ENCODE peak calls at places on chromosomes 13 and 19, in nine cellular contexts. Q is adrenal gland; P is AG04449; M is activated naive CD8-positive, alpha-beta T cell treated with anti-CD3 and anti-CD28 coated beads, Interleukin-2, amount 50 U/mL, for 24 hours; V is D341Med; H is left colon; Y is AML-193; T is esophagus muscularis mucosa; N is A172. K is an unnamed sample.

GRCh38 chr13:109135018-109135417 is 505.6 kb downstream of the MYO16 start:
- DNase-seq in N (no peak), Q (no peak), V (no peak), M (no peak), H (no peak), T (no peak), Y (no peak), P (no peak), K (no peak)

GRCh38 chr19:16193466-16193865 is 4.2 kb upstream of the AP1M1 start:
- DNase-seq in V (peak), Q (no peak), P (no peak), T (no peak), H (no peak), N (no peak), Y (no peak), M (no peak), K (no peak)

GRCh38 chr19:48674921-48675824 is 2.4 kb upstream of the NTN5 start:
- DNase-seq in H (peak), N (peak), T (peak), V (peak), P (no peak), M (peak), Y (peak), Q (peak), K (peak)

GRCh38 chr13:45219938-45220375 is 19.1 kb upstream of the KCTD4 start:
- DNase-seq in H (no peak), Q (no peak), T (no peak), V (no peak), P (no peak), M (no peak), Y (peak), N (peak), K (peak)

GRCh38 chr19:48874309-48875135 is 2.3 kb downstream of the PPP1R15A start:
- DNase-seq in T (no peak), Y (no peak), V (peak), N (peak), Q (peak), P (no peak), M (no peak), H (no peak), K (no peak)

GRCh38 chr13:99651016-99651415 is 149.7 kb downstream of the TM9SF2 start:
- DNase-seq in Q (no peak), V (no peak), M (no peak), T (no peak), N (no peak), H (no peak), P (no peak), Y (no peak), K (no peak)

GRCh38 chr13:19742651-19743050 is 40.1 kb downstream of the PSPC1 start:
- DNase-seq in M (no peak), H (no peak), P (no peak), Q (no peak), V (no peak), T (no peak), Y (no peak), N (no peak), K (no peak)

GRCh38 chr13:59659981-59660380 is 503.7 kb downstream of the DIAPH3 start:
- DNase-seq in Q (no peak), H (no peak), M (no peak), N (no peak), V (no peak), Y (no peak), P (no peak), T (no peak), K (no peak)

GRCh38 chr13:58376775-58377174 is 745.2 kb downstream of the PCDH17 start:
- DNase-seq in N (no peak), Q (no peak), M (no peak), Y (no peak), P (no peak), V (no peak), T (no peak), H (no peak), K (no peak)

GRCh38 chr19:40524133-40524549 is 52.5 kb upstream of the SHKBP1 start:
- DNase-seq in M (no peak), P (no peak), Y (no peak), H (no peak), N (no peak), V (no peak), T (no peak), Q (no peak), K (no peak)

GRCh38 chr19:17202249-17202648 is 12.9 kb upstream of the USE1 start:
- DNase-seq in T (no peak), V (no peak), N (peak), H (no peak), Q (no peak), M (peak), P (no peak), Y (no peak), K (no peak)

GRCh38 chr13:21435710-21436151 is 23.4 kb downstream of the ZDHHC20 start:
- DNase-seq in T (no peak), Q (peak), N (peak), Y (peak), H (peak), M (peak), V (no peak), P (peak), K (no peak)

GRCh38 chr13:23772717-23773116 is 116.5 kb downstream of the MIPEP start:
- DNase-seq in Q (no peak), V (no peak), Y (no peak), H (no peak), M (no peak), P (no peak), N (no peak), T (no peak), K (no peak)

GRCh38 chr19:46903458-46903857 is 42.7 kb downstream of the ARHGAP35 start:
- DNase-seq in Y (no peak), N (no peak), P (no peak), V (no peak), Q (no peak), T (no peak), H (no peak), M (no peak), K (no peak)

GRCh38 chr13:98315902-98316301 is 138.8 kb upstream of the RNF113B start:
- DNase-seq in H (no peak), Q (no peak), V (no peak), T (no peak), N (no peak), Y (no peak), M (no peak), P (no peak), K (no peak)

GRCh38 chr19:1787116-1787515 is 25.0 kb downstream of the ATP8B3 start:
- DNase-seq in M (no peak), Y (no peak), N (no peak), H (no peak), P (no peak), T (no peak), Q (no peak), V (no peak), K (no peak)

GRCh38 chr19:7393459-7393858 is 44.7 kb downstream of the ARHGEF18 start:
- DNase-seq in Y (no peak), H (no peak), N (no peak), V (no peak), P (no peak), M (no peak), T (no peak), Q (no peak), K (no peak)

GRCh38 chr13:113649212-113649611 is 8.8 kb downstream of the ATP4B start:
- DNase-seq in T (no peak), P (no peak), H (peak), Q (no peak), V (no peak), N (no peak), M (no peak), Y (no peak), K (no peak)

GRCh38 chr13:40389081-40389641 is 277.3 kb downstream of the FOXO1 start:
- DNase-seq in P (no peak), M (peak), N (no peak), Y (no peak), Q (no peak), T (peak), V (no peak), H (peak), K (no peak)

GRCh38 chr19:45768644-45769053 is 403 bp downstream of the SIX5 start:
- DNase-seq in M (peak), V (no peak), N (no peak), Q (peak), T (no peak), H (peak), Y (peak), P (no peak), K (no peak)

GRCh38 chr19:50790898-50791562 is 815 bp downstream of the ACP4 start:
- DNase-seq in M (no peak), H (no peak), Y (no peak), Q (no peak), T (no peak), N (no peak), V (no peak), P (no peak), K (no peak)

GRCh38 chr13:104571161-104571889 is 1505.1 kb upstream of the SLC10A2 start:
- DNase-seq in N (peak), T (no peak), Y (peak), P (peak), Q (peak), V (peak), M (no peak), H (peak), K (peak)

GRCh38 chr19:42228640-42229039 is 8.5 kb downstream of the ZNF526 start:
- DNase-seq in N (no peak), V (no peak), T (no peak), Y (no peak), M (no peak), H (no peak), P (no peak), Q (no peak), K (no peak)